ENCODE peak calls at places on chromosomes 5 and 9, in six cellular contexts. W is K562, R is GM12878, F is upper lobe of left lung, U is HepG2, P is A549. Z is an unnamed sample.
A peak's percentile ranks its signal among the peaks of the same experiment; 100 is the strongest.

GRCh38 chr5:146193291-146193690 is 10.1 kb upstream of the RBM27 start:
- ATAC-seq in P (no peak), W (peak; percentile 5), U (no peak), R (no peak), F (no peak), Z (no peak)

GRCh38 chr5:14483504-14484157 is 98.0 kb upstream of the OTULINL start:
- ATAC-seq in W (no peak), F (peak; percentile 35), U (peak; percentile 26), R (no peak), P (peak; percentile 33), Z (no peak)

GRCh38 chr9:78236511-78236950 is 656 bp downstream of the CEP78 start:
- ATAC-seq in F (peak; percentile 1), W (peak; percentile 54), P (peak; percentile 65), R (peak; percentile 40), U (peak; percentile 54), Z (peak; percentile 3)

GRCh38 chr9:32899181-32899580 is 102.2 kb downstream of the APTX start:
- ATAC-seq in F (no peak), U (no peak), P (no peak), W (peak; percentile 63), R (no peak), Z (no peak)

GRCh38 chr5:1050449-1051365 is 42.1 kb downstream of the NKD2 start:
- ATAC-seq in P (no peak), F (no peak), R (no peak), W (no peak), U (no peak), Z (no peak)

GRCh38 chr5:16803831-16804230 is 132.3 kb downstream of the MYO10 start:
- ATAC-seq in P (peak; percentile 31), W (no peak), F (no peak), R (no peak), U (peak; percentile 73), Z (no peak)

GRCh38 chr5:127235136-127235535 is 55.5 kb upstream of the MEGF10 start:
- ATAC-seq in F (no peak), W (no peak), R (no peak), U (no peak), P (no peak), Z (no peak)

GRCh38 chr9:107518037-107518786 is 28.6 kb upstream of the KLF4 start:
- ATAC-seq in F (no peak), W (no peak), P (peak; percentile 26), U (no peak), R (no peak), Z (no peak)

GRCh38 chr9:132797861-132798659 is 80.0 kb downstream of the AK8 start:
- ATAC-seq in W (no peak), R (no peak), P (no peak), U (no peak), F (no peak), Z (no peak)

GRCh38 chr5:131974622-131974955 is 29.1 kb upstream of the MEIKIN start:
- ATAC-seq in F (no peak), U (no peak), R (no peak), P (no peak), W (no peak), Z (no peak)

GRCh38 chr5:132321109-132321721 is 27.0 kb downstream of the SLC22A4 start:
- ATAC-seq in R (no peak), W (no peak), P (peak; percentile 63), U (peak; percentile 100), F (no peak), Z (no peak)

GRCh38 chr9:75148551-75148950 is 60.2 kb downstream of the OSTF1 start:
- ATAC-seq in P (no peak), U (no peak), R (no peak), W (no peak), F (peak; percentile 26), Z (no peak)

GRCh38 chr5:173328896-173329369 is 719 bp upstream of the STC2 start:
- ATAC-seq in F (no peak), U (peak; percentile 24), R (no peak), P (peak; percentile 34), W (no peak), Z (no peak)

GRCh38 chr5:59366784-59367183 is 526.7 kb downstream of the PDE4D start:
- ATAC-seq in R (no peak), U (no peak), F (no peak), P (no peak), W (no peak), Z (no peak)

GRCh38 chr9:114033397-114034103 is 44.5 kb downstream of the AMBP start:
- ATAC-seq in R (peak; percentile 51), F (no peak), U (peak; percentile 81), P (peak; percentile 73), W (peak; percentile 84), Z (no peak)

GRCh38 chr9:132409828-132410528 is at the start of gene CFAP77:
- ATAC-seq in P (peak; percentile 72), F (peak; percentile 80), R (peak; percentile 53), U (peak; percentile 59), W (peak; percentile 8), Z (peak; percentile 44)

GRCh38 chr9:77819672-77820071 is 171.6 kb upstream of the GNA14 start:
- ATAC-seq in R (peak; percentile 64), P (peak; percentile 79), U (no peak), F (peak; percentile 74), W (peak; percentile 70), Z (peak; percentile 60)

GRCh38 chr9:126611188-126611587 is 2.5 kb upstream of the LMX1B start:
- ATAC-seq in F (no peak), P (peak; percentile 54), W (peak; percentile 23), R (peak; percentile 15), U (peak; percentile 15), Z (no peak)

GRCh38 chr9:22216730-22217160 is 207.6 kb upstream of the CDKN2B start:
- ATAC-seq in W (no peak), F (no peak), P (no peak), R (no peak), U (peak; percentile 81), Z (no peak)

GRCh38 chr5:81213070-81213469 is 20.1 kb upstream of the CKMT2 start:
- ATAC-seq in W (no peak), P (no peak), R (peak; percentile 8), F (no peak), U (no peak), Z (no peak)

GRCh38 chr5:23631283-23632045 is 124.1 kb downstream of the PRDM9 start:
- ATAC-seq in F (peak; percentile 93), P (peak; percentile 67), W (no peak), U (no peak), R (no peak), Z (peak; percentile 43)

GRCh38 chr5:122493776-122494518 is 181.9 kb downstream of the SNCAIP start:
- ATAC-seq in W (no peak), U (no peak), F (peak; percentile 16), R (no peak), P (no peak), Z (no peak)

GRCh38 chr5:116911074-116911473 is 336.5 kb upstream of the SEMA6A start:
- ATAC-seq in F (no peak), P (no peak), U (no peak), R (no peak), W (no peak), Z (no peak)
- TF ChIP-seq EP300 in F (no peak), P (no peak), U (no peak), R (no peak), W (no peak), Z (no peak)

GRCh38 chr9:4890242-4890641 is 94.8 kb upstream of the JAK2 start:
- ATAC-seq in R (no peak), W (no peak), U (no peak), P (no peak), F (no peak), Z (no peak)

GRCh38 chr9:4890929-4891328 is 94.1 kb upstream of the JAK2 start:
- ATAC-seq in P (no peak), W (no peak), U (no peak), F (no peak), R (no peak), Z (no peak)

GRCh38 chr9:4886698-4887097 is 94.0 kb downstream of the RCL1 start:
- ATAC-seq in F (no peak), P (no peak), U (no peak), W (peak; percentile 23), R (peak; percentile 98), Z (no peak)

GRCh38 chr9:4891674-4892073 is 93.4 kb upstream of the JAK2 start:
- ATAC-seq in F (no peak), U (no peak), R (no peak), W (no peak), P (no peak), Z (no peak)

DNA sequence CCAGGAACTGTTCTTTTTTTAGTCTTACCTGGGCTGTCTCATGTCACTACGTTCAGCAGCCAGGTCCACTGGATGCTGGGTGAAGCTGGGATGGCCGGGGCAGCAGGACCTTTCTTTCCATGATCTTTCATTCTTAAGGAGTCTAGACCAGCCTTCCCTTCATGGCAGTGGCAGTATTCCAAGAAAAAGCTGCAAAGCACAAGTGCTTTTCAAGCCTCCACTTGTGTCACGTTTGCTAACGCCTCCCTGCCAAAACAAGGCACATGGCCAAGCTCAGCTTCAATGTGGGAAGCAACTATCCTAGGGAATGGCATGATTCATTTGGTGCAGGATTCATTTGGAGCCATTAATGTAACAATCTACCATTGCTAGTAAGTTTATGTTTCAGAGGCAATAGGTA is 94.8 kb downstream of the RCL1 start:
- ATAC-seq in R (no peak), W (peak; percentile 34), F (peak; percentile 41), P (no peak), U (no peak), Z (no peak)
- H3K27ac ChIP-seq in R (no peak overlapping the region), W (no peak overlapping the region), F (no peak overlapping the region), P (no peak overlapping the region), U (no peak overlapping the region), Z (no peak overlapping the region)

GRCh38 chr5:160697281-160697680 is 154.7 kb downstream of the ATP10B start:
- ATAC-seq in W (no peak), U (no peak), P (no peak), R (no peak), F (no peak), Z (no peak)

GRCh38 chr5:160694896-160695295 is 157.1 kb downstream of the ATP10B start:
- ATAC-seq in U (no peak), R (no peak), P (no peak), W (no peak), F (peak; percentile 19), Z (no peak)

GRCh38 chr5:160699301-160699700 is 152.7 kb downstream of the ATP10B start:
- ATAC-seq in F (no peak), U (no peak), P (no peak), W (no peak), R (no peak), Z (no peak)

GRCh38 chr5:160692272-160692671 is 159.7 kb downstream of the ATP10B start:
- ATAC-seq in R (no peak), F (no peak), U (no peak), W (no peak), P (no peak), Z (no peak)

DNA sequence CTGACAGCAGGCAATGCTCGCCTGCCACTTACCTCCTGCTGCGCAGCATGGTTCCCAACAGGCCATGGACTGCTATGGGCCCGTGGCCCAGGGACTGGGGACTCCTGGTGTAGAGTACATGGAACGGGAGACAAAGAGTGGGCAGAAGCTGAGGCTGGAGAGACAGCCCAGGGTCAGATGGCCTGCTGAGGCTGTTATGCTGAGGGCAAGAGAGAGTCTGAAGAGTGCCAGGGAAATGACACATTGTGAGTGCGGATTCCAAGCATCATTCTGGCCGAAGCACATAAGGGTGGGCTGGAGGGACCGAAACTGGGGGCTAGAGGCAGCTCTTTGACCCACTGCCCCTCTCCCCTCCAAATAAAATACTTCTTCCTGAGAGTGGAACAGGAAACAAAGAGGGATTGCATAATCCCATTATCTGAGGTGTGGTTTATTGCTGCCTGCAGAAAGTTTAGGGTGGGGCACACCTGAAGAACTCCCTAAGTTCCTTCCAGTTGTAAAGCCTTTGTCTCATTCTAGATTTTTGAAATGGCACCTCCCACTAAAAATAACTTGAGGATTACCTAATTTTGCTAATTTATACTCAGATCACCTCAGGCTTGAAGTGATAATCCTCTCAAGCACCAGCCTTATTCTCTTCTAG is 158.1 kb downstream of the ATP10B start:
- ATAC-seq in P (no peak), R (no peak), W (no peak), U (no peak), F (no peak), Z (no peak)
- TF ChIP-seq EP300 in P (no peak), R (no peak), W (no peak), U (no peak), F (no peak), Z (no peak)

GRCh38 chr5:149298857-149299404 is 27.3 kb downstream of the AFAP1L1 start:
- ATAC-seq in U (peak; percentile 70), P (no peak), W (no peak), R (no peak), F (no peak), Z (peak; percentile 69)
- H3K27ac ChIP-seq in U (peak overlapping the region; percentile 31), P (no peak overlapping the region), W (no peak overlapping the region), R (no peak overlapping the region), F (peak overlapping the region; percentile 70), Z (peak overlapping the region; percentile 44)